ENCODE peak calls at places on chromosome 10, in eight cellular contexts. N is activated CD8-positive, alpha-beta T cell treated with anti-CD3 and anti-CD28 coated beads, Interleukin-2, amount 10 ng/mL, durations not matched to agents 7 days and 5 days; D is aorta; A is astrocyte of the cerebellum; L is RCC 7860; Y is RPMI7951; C is activated T-cell treated with anti-CD3 and anti-CD28 coated beads, Interleukin-2, amount 50 U/mL, for 72 hours; U is HFFc6. T is an unnamed sample.

GRCh38 chr10:4136121-4136520 is 351.1 kb upstream of the KLF6 start:
- DNase-seq in N (no peak), D (no peak), A (no peak), L (no peak), Y (no peak), C (no peak), U (no peak), T (peak)

GRCh38 chr10:76456190-76456589 is 1024.8 kb downstream of the LRMDA start:
- DNase-seq in N (no peak), D (peak), A (no peak), L (peak), Y (no peak), C (no peak), U (no peak), T (peak)

GRCh38 chr10:58414270-58415041 is 29.2 kb downstream of the TFAM start:
- DNase-seq in N (no peak), D (no peak), A (peak), L (peak), Y (peak), C (no peak), U (peak), T (peak)

GRCh38 chr10:72123616-72124015 is 35.3 kb upstream of the SPOCK2 start:
- DNase-seq in N (no peak), D (no peak), A (no peak), L (no peak), Y (no peak), C (no peak), U (no peak), T (no peak)

GRCh38 chr10:107264742-107265141 is 100.2 kb upstream of the SORCS1 start:
- DNase-seq in N (no peak), D (no peak), A (no peak), L (no peak), Y (no peak), C (no peak), U (no peak), T (no peak)

GRCh38 chr10:71520042-71520441 is 123.3 kb downstream of the CDH23 start:
- DNase-seq in N (no peak), D (no peak), A (peak), L (no peak), Y (peak), C (no peak), U (no peak), T (no peak)

GRCh38 chr10:78450239-78450638 is 416.6 kb downstream of the RPS24 start:
- DNase-seq in N (no peak), D (no peak), A (no peak), L (no peak), Y (no peak), C (no peak), U (no peak), T (no peak)

GRCh38 chr10:124045245-124045644 is 48.2 kb downstream of the CHST15 start:
- DNase-seq in N (no peak), D (no peak), A (no peak), L (no peak), Y (no peak), C (no peak), U (no peak), T (no peak)

GRCh38 chr10:90418869-90419652 is 438.8 kb downstream of the HTR7 start:
- DNase-seq in N (no peak), D (no peak), A (peak), L (peak), Y (peak), C (no peak), U (peak), T (peak)

GRCh38 chr10:133161486-133162051 is 1.6 kb downstream of the KNDC1 start:
- DNase-seq in N (no peak), D (no peak), A (no peak), L (no peak), Y (no peak), C (no peak), U (no peak), T (no peak)

GRCh38 chr10:16521311-16522016 is at the start of gene C1QL3:
- DNase-seq in N (peak), D (no peak), A (peak), L (no peak), Y (peak), C (peak), U (no peak), T (peak)

GRCh38 chr10:110176122-110176521 is 31.3 kb upstream of the MXI1 start:
- DNase-seq in N (no peak), D (no peak), A (no peak), L (no peak), Y (no peak), C (no peak), U (no peak), T (no peak)

GRCh38 chr10:127987467-127988380 is 80.8 kb downstream of the PTPRE start:
- DNase-seq in N (no peak), D (no peak), A (no peak), L (no peak), Y (peak), C (no peak), U (no peak), T (no peak)

GRCh38 chr10:103166527-103166926 is 26.5 kb downstream of the NT5C2 start:
- DNase-seq in N (no peak), D (no peak), A (no peak), L (no peak), Y (no peak), C (no peak), U (no peak), T (no peak)

GRCh38 chr10:86945361-86946214 is 11.8 kb downstream of the MMRN2 start:
- DNase-seq in N (no peak), D (no peak), A (no peak), L (no peak), Y (no peak), C (no peak), U (peak), T (peak)

GRCh38 chr10:132383026-132383565 is 13.9 kb upstream of the PWWP2B start:
- DNase-seq in N (no peak), D (peak), A (no peak), L (no peak), Y (no peak), C (no peak), U (no peak), T (no peak)

GRCh38 chr10:46998595-46998994 is 87.4 kb downstream of the PTPN20 start:
- DNase-seq in N (no peak), D (no peak), A (no peak), L (no peak), Y (no peak), C (no peak), U (no peak), T (no peak)

GRCh38 chr10:56068040-56068439 is 293.0 kb downstream of the ZWINT start:
- DNase-seq in N (no peak), D (no peak), A (no peak), L (no peak), Y (no peak), C (no peak), U (no peak), T (no peak)

GRCh38 chr10:3797750-3798149 is 12.7 kb upstream of the KLF6 start:
- DNase-seq in N (no peak), D (no peak), A (no peak), L (no peak), Y (no peak), C (no peak), U (no peak), T (no peak)

GRCh38 chr10:117137911-117138642 is at the start of gene VAX1:
- DNase-seq in N (no peak), D (no peak), A (no peak), L (no peak), Y (no peak), C (no peak), U (no peak), T (no peak)

GRCh38 chr10:4503076-4503475 is 322.9 kb upstream of the AKR1E2 start:
- DNase-seq in N (no peak), D (no peak), A (no peak), L (no peak), Y (no peak), C (no peak), U (no peak), T (no peak)

GRCh38 chr10:22624289-22624738 is 90.1 kb downstream of the PIP4K2A start:
- DNase-seq in N (no peak), D (no peak), A (peak), L (peak), Y (peak), C (no peak), U (peak), T (peak)

GRCh38 chr10:81414038-81414437 is 461.0 kb upstream of the NRG3 start:
- DNase-seq in N (no peak), D (no peak), A (no peak), L (no peak), Y (no peak), C (no peak), U (no peak), T (peak)

GRCh38 chr10:50585921-50586739 is 37.6 kb downstream of the SGMS1 start:
- DNase-seq in N (no peak), D (no peak), A (no peak), L (peak), Y (peak), C (no peak), U (no peak), T (peak)

GRCh38 chr10:128173383-128173782 is 47.2 kb upstream of the MKI67 start:
- DNase-seq in N (no peak), D (no peak), A (no peak), L (peak), Y (no peak), C (no peak), U (peak), T (peak)

GRCh38 chr10:63614371-63614891 is 93.2 kb downstream of the REEP3 start:
- DNase-seq in N (no peak), D (no peak), A (no peak), L (no peak), Y (no peak), C (no peak), U (no peak), T (no peak)

GRCh38 chr10:118658762-118659161 is 63.3 kb upstream of the PRLHR start:
- DNase-seq in N (no peak), D (no peak), A (no peak), L (no peak), Y (no peak), C (no peak), U (no peak), T (no peak)

GRCh38 chr10:14340051-14340744 is 9.5 kb upstream of the FRMD4A start:
- DNase-seq in N (no peak), D (no peak), A (no peak), L (no peak), Y (no peak), C (no peak), U (no peak), T (no peak)

GRCh38 chr10:133158437-133158755 is 1.6 kb upstream of the KNDC1 start:
- DNase-seq in N (no peak), D (no peak), A (no peak), L (no peak), Y (no peak), C (no peak), U (no peak), T (no peak)

GRCh38 chr10:69451209-69451783 is at the start of gene TSPAN15:
- DNase-seq in N (peak), D (peak), A (no peak), L (no peak), Y (peak), C (peak), U (peak), T (peak)

GRCh38 chr10:120813085-120813484 is 38.1 kb upstream of the WDR11 start:
- DNase-seq in N (no peak), D (no peak), A (no peak), L (no peak), Y (no peak), C (no peak), U (no peak), T (no peak)

GRCh38 chr10:42942279-42942932 is 134.5 kb upstream of the RET start:
- DNase-seq in N (no peak), D (no peak), A (no peak), L (no peak), Y (no peak), C (no peak), U (no peak), T (no peak)

GRCh38 chr10:21388541-21389068 is 136.9 kb downstream of the SKIDA1 start:
- DNase-seq in N (no peak), D (no peak), A (no peak), L (no peak), Y (no peak), C (no peak), U (no peak), T (no peak)

T was measured in kidney tubule cell.